ENCODE peak calls at places on chromosomes 3 and 15, in eight cellular contexts. T is transverse colon, C is sigmoid colon, V is suprapubic skin, U is K562, Z is H1, E is esophagus muscularis mucosa, X is GM12878. Y is an unnamed sample.

GRCh38 chr3:54703906-54704305 is 224.0 kb downstream of the LRTM1 start:
- DNase-seq in C (no peak), Z (no peak), E (no peak), U (no peak), X (no peak), V (no peak), T (no peak), Y (no peak)

GRCh38 chr3:170059447-170059846 is 21.7 kb downstream of the GPR160 start:
- DNase-seq in U (no peak), X (no peak), E (no peak), C (no peak), Z (peak), T (no peak), V (no peak), Y (no peak)

GRCh38 chr15:34759992-34760391 is 5.2 kb upstream of the GJD2 start:
- DNase-seq in E (no peak), T (no peak), Z (no peak), V (no peak), U (no peak), C (no peak), X (no peak), Y (no peak)

GRCh38 chr3:127384717-127385539 is 97.1 kb upstream of the PRR20G start:
- DNase-seq in T (no peak), X (no peak), V (no peak), U (no peak), E (no peak), Z (no peak), C (no peak), Y (peak)

GRCh38 chr3:30578479-30578878 is 27.9 kb upstream of the TGFBR2 start:
- DNase-seq in X (no peak), V (no peak), C (peak), T (peak), E (no peak), Z (no peak), U (no peak), Y (no peak)

GRCh38 chr3:47005212-47006144 is 26.0 kb downstream of the NBEAL2 start:
- DNase-seq in T (peak), U (no peak), V (peak), X (no peak), Z (no peak), C (peak), E (no peak), Y (no peak)

GRCh38 chr15:88257311-88257901 is 867 bp upstream of the NTRK3 start:
- DNase-seq in U (no peak), E (no peak), C (no peak), V (no peak), Z (peak), X (no peak), T (no peak), Y (no peak)

GRCh38 chr15:68678746-68679145 is 100.0 kb downstream of the CORO2B start:
- DNase-seq in X (no peak), E (no peak), C (peak), V (no peak), T (no peak), Z (no peak), U (no peak), Y (no peak)

GRCh38 chr15:97598353-97598798 is 362.1 kb upstream of the ARRDC4 start:
- DNase-seq in U (no peak), Z (no peak), C (no peak), X (no peak), T (no peak), V (no peak), E (no peak), Y (no peak)

GRCh38 chr3:191566469-191566868 is 105.5 kb downstream of the PYDC2 start:
- DNase-seq in E (no peak), U (no peak), V (no peak), Z (no peak), C (no peak), T (no peak), X (no peak), Y (no peak)

GRCh38 chr15:89795996-89796395 is 18.7 kb downstream of the ANPEP start:
- DNase-seq in X (no peak), V (no peak), T (no peak), Z (no peak), U (no peak), E (no peak), C (no peak), Y (no peak)

GRCh38 chr3:94099311-94099710 is 36.5 kb downstream of the NSUN3 start:
- DNase-seq in U (no peak), Z (no peak), C (no peak), T (no peak), X (no peak), E (no peak), V (no peak), Y (no peak)

GRCh38 chr15:69794643-69795461 is 302.9 kb downstream of the TLE3 start:
- DNase-seq in Z (no peak), V (peak), C (peak), E (no peak), T (no peak), U (no peak), X (no peak), Y (no peak)

GRCh38 chr3:186596568-186597287 is 16.1 kb upstream of the AHSG start:
- DNase-seq in U (peak), Z (no peak), X (no peak), C (no peak), E (no peak), T (no peak), V (no peak), Y (peak)

GRCh38 chr15:60214201-60214600 is 183.6 kb downstream of the ANXA2 start:
- DNase-seq in T (no peak), V (no peak), X (no peak), U (no peak), Z (no peak), E (no peak), C (no peak), Y (no peak)

GRCh38 chr15:45431502-45431901 is 53.2 kb upstream of the GATM start:
- DNase-seq in E (no peak), T (peak), V (no peak), X (no peak), Z (no peak), U (no peak), C (no peak), Y (no peak)

GRCh38 chr3:146390967-146391366 is 78.4 kb downstream of the PLSCR2 start:
- DNase-seq in Z (no peak), C (no peak), U (no peak), T (no peak), E (no peak), X (no peak), V (no peak), Y (no peak)

GRCh38 chr3:10023587-10024310 is 2.5 kb upstream of the FANCD2 start:
- DNase-seq in C (no peak), E (no peak), V (no peak), X (no peak), Z (no peak), T (no peak), U (peak), Y (no peak)

GRCh38 chr3:11455977-11456376 is 183.8 kb downstream of the ATG7 start:
- DNase-seq in Z (no peak), T (no peak), V (no peak), C (no peak), X (no peak), E (no peak), U (no peak), Y (no peak)

GRCh38 chr15:67146875-67147381 is 81.5 kb downstream of the SMAD3 start:
- DNase-seq in E (no peak), X (no peak), T (peak), V (no peak), U (peak), C (peak), Z (no peak), Y (no peak)

GRCh38 chr3:15647629-15648167 is 46.2 kb downstream of the BTD start:
- DNase-seq in V (no peak), E (no peak), U (no peak), C (no peak), Z (no peak), T (peak), X (peak), Y (no peak)

GRCh38 chr3:136994772-136995516 is 37.2 kb downstream of the IL20RB start:
- DNase-seq in C (peak), X (no peak), U (no peak), V (peak), E (peak), Z (no peak), T (peak), Y (peak)

GRCh38 chr3:66480666-66481065 is 20.2 kb downstream of the LRIG1 start:
- DNase-seq in C (no peak), Z (no peak), X (peak), U (no peak), V (no peak), E (no peak), T (no peak), Y (no peak)

GRCh38 chr3:128482175-128482856 is 10.7 kb downstream of the GATA2 start:
- DNase-seq in E (no peak), V (no peak), X (no peak), U (no peak), Z (no peak), C (no peak), T (no peak), Y (no peak)

GRCh38 chr3:120344349-120344748 is 4.8 kb downstream of the LRRC58 start:
- DNase-seq in X (no peak), E (no peak), T (no peak), V (no peak), U (no peak), C (no peak), Z (no peak), Y (no peak)

GRCh38 chr15:23645379-23646164 is 2.1 kb downstream of the MAGEL2 start:
- DNase-seq in T (peak), U (peak), E (no peak), C (no peak), V (no peak), X (no peak), Z (peak), Y (no peak)

GRCh38 chr3:123385981-123386380 is 62.9 kb downstream of the ADCY5 start:
- DNase-seq in E (no peak), U (no peak), T (no peak), Z (no peak), C (peak), X (no peak), V (no peak), Y (no peak)

GRCh38 chr3:186824430-186825139 is 17.9 kb upstream of the ADIPOQ start:
- DNase-seq in C (no peak), X (no peak), V (no peak), U (no peak), E (no peak), Z (peak), T (no peak), Y (no peak)

GRCh38 chr3:147030274-147030673 is 376.1 kb downstream of the ZIC4 start:
- DNase-seq in E (no peak), T (no peak), C (no peak), Z (no peak), V (no peak), X (no peak), U (no peak), Y (no peak)

GRCh38 chr15:25903024-25903581 is 40.0 kb upstream of the ATP10A start:
- DNase-seq in U (no peak), C (peak), V (no peak), X (no peak), Z (no peak), T (no peak), E (no peak), Y (no peak)

GRCh38 chr3:55828712-55829111 is 341.6 kb upstream of the WNT5A start:
- DNase-seq in V (no peak), X (no peak), T (no peak), C (no peak), Z (no peak), U (no peak), E (peak), Y (no peak)

GRCh38 chr3:127539366-127540060 is 51.0 kb downstream of the TPRA1 start:
- DNase-seq in Z (no peak), C (no peak), U (no peak), X (no peak), V (no peak), E (no peak), T (no peak), Y (no peak)

GRCh38 chr3:835096-835495 is 257.7 kb upstream of the CNTN6 start:
- DNase-seq in T (no peak), E (no peak), C (no peak), U (no peak), Z (no peak), X (no peak), V (no peak), Y (no peak)

GRCh38 chr3:124250053-124250452 is 258.1 kb upstream of the ROPN1 start:
- DNase-seq in V (no peak), U (no peak), X (no peak), Z (no peak), T (no peak), C (no peak), E (no peak), Y (no peak)

GRCh38 chr15:35777016-35777415 is 231.1 kb upstream of the DPH6 start:
- DNase-seq in V (no peak), Z (no peak), T (no peak), C (no peak), U (no peak), X (no peak), E (no peak), Y (no peak)
- TF ChIP-seq EP300 in V (no peak), Z (no peak), T (no peak), C (no peak), U (no peak), X (no peak), E (no peak), Y (no peak)

GRCh38 chr3:158347966-158348365 is 223.0 kb upstream of the MLF1 start:
- DNase-seq in E (no peak), U (no peak), V (no peak), C (no peak), X (no peak), T (no peak), Z (no peak), Y (no peak)
- TF ChIP-seq POLR2A in E (no peak), U (no peak), V (no peak), C (no peak), X (no peak), T (no peak), Z (no peak), Y (no peak)

DNA sequence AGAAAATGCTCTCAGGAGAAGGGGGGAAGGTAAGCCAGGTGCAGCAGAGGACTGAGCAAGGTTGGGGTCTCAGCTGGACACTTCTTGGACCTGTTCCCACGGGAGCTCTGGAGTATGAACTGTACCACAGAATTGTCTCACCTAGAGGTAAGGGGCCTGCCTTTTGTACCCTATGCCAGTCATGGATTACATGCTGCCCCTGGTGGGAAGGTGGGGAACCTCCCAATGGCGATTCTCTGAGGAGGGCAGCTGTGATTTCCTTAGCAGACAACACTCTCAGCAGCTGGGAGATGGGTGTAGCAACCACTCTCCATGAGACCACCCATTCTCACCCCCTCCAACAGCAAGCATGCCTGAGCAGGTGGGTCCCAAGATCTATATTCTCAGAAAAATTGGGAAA is 329.4 kb upstream of the CTNNB1 start:
- DNase-seq in T (no peak), V (no peak), Z (peak), C (no peak), U (no peak), X (no peak), E (no peak), Y (no peak)
- TF ChIP-seq POLR2AphosphoS5 in T (no peak), V (no peak), Z (no peak), C (no peak), U (no peak), X (no peak), E (no peak), Y (no peak)

GRCh38 chr3:58626841-58627579 is 39.6 kb downstream of the FAM3D start:
- DNase-seq in C (no peak), X (no peak), V (no peak), E (no peak), U (no peak), Z (no peak), T (no peak), Y (no peak)

GRCh38 chr3:58629629-58630028 is 36.9 kb downstream of the FAM3D start:
- DNase-seq in E (no peak), C (no peak), T (no peak), X (no peak), V (no peak), U (no peak), Z (no peak), Y (no peak)

GRCh38 chr3:58628823-58629562 is 37.6 kb downstream of the FAM3D start:
- DNase-seq in E (no peak), Z (no peak), C (no peak), X (no peak), U (no peak), V (no peak), T (peak), Y (no peak)

GRCh38 chr3:58627580-58627894 is 39.0 kb downstream of the FAM3D start:
- DNase-seq in X (no peak), C (no peak), V (no peak), T (no peak), E (no peak), Z (no peak), U (no peak), Y (peak)

DNA sequence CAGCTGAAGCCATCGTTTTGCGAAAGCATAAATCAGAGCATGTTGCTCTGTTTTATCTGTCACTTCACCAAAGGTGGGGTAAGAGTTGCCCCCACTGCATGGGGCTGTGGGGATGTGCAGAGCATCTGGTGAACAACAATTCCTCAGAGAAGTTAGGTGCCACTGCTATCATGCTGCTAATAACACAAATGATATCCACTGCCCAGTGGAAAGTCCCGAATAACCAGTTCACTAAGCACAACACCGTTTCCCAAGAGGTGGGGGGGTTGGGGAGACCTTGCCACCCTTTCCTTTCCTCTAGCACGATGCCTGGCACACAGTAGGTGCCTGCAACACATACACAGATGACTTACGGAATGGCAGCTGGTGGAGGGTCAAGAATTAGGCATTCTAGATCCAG is 38.6 kb downstream of the FAM3D start:
- DNase-seq in U (no peak), X (no peak), T (no peak), Z (no peak), E (no peak), C (no peak), V (no peak), Y (no peak)
- TF ChIP-seq EP300 in U (no peak), X (no peak), T (no peak), Z (no peak), E (no peak), C (no peak), V (no peak), Y (no peak)

GRCh38 chr15:75200391-75200764 is 1.3 kb upstream of the C15orf39 start:
- DNase-seq in T (no peak), C (no peak), V (no peak), E (no peak), X (no peak), Z (peak), U (no peak), Y (no peak)

GRCh38 chr15:75200765-75201608 is 695 bp upstream of the C15orf39 start:
- DNase-seq in U (peak), T (peak), C (peak), X (no peak), Z (peak), E (no peak), V (no peak), Y (peak)

GRCh38 chr15:75202251-75203016 is 752 bp downstream of the C15orf39 start:
- DNase-seq in Z (no peak), C (peak), V (peak), T (peak), X (no peak), E (peak), U (peak), Y (peak)

GRCh38 chr15:75203017-75203907 is 1.6 kb downstream of the C15orf39 start:
- DNase-seq in E (no peak), V (no peak), T (no peak), Z (peak), U (peak), X (no peak), C (no peak), Y (no peak)

DNA sequence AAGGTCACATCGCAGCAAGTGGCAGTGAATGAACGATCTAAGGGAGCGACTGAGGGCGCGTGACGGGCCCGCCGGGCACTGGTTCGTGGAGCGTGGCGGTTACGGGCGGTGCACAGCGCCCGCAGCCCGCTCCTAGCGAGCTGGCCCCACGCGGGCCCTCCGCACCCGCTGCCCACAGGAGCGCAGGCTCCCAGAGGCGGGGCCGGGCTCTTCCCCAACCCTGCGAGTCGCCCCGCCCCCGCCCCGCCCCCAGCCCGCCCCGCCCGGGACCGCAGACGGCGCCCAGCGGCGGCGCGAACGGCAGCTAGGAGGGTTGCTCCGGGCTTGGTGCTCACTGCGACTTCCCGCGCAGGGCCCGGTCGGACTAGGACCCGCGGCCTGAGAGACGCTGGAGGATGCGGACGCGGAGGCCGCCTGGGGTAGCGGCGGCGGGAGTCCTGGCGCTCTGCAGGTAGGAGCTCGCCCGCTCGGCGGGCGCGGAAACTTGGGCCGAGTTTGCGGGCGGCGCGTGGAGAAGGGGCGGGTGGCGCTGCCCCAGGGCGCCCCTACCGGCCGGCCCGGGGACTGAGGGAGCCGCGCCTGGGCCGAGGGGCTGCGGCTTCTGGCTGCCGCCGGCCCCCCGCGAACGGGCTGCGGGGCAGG is at the start of gene C15orf39:
- DNase-seq in X (no peak), C (peak), T (peak), E (peak), Z (peak), U (peak), V (peak), Y (peak)
- TF ChIP-seq POLR2A in X (peak), C (peak), T (peak), E (peak), Z (no peak), U (peak), V (peak), Y (no peak)

GRCh38 chr3:27221264-27221932 is 147.8 kb downstream of the NEK10 start:
- DNase-seq in V (no peak), Z (no peak), E (no peak), U (no peak), C (no peak), X (no peak), T (no peak), Y (no peak)
- TF ChIP-seq POLR2AphosphoS5 in V (no peak), Z (no peak), E (no peak), U (no peak), C (no peak), X (no peak), T (no peak), Y (no peak)

DNA sequence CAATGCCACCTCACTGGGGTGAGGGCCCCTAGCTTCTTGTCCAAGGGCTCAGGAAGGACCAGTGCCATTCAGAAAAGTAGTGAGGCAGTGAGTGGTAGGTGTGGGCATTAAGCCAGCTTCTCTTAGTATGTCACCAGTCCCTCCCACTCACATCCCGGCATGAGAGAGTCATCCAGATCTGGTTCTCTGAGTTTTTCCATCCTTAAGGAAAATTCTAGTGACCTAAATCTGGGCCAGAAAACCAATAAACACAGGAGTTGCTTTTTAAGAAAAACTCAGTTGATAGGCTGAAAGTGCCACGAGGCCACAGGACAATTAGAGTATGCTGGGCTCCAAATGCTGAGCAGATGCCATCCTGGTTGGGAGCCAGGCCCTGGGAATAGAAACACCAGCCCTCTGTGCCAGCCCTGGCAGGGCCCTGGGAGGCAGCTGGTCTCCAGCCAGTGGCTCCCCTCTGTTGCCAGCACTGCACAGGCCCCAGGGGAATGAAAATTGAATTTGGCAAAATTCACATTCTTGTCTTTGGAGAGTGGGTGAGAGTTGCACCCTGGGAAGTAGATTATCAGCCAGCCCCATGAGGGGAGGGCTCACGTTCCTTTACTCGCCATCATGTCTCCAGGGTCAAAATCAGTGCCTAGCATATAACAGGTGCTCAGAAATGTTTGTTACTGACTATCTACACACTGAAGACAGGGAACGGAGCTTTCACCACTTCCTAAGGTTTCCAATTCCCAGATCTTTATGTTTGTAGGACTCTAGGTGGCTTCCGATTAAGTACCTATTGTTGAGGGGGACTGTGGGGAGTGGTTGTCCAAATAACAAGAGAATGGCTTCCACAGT is 52.8 kb downstream of the FAM43A start:
- DNase-seq in C (peak), T (no peak), E (no peak), Z (no peak), X (no peak), V (peak), U (no peak), Y (no peak)
- TF ChIP-seq EP300 in C (no peak), T (no peak), E (no peak), Z (no peak), X (no peak), V (no peak), U (no peak), Y (no peak)